ENCODE peak calls at places on chromosomes 12 and 14, in seven cellular contexts. O is activated CD8-positive, alpha-beta T cell treated with anti-CD3 and anti-CD28 coated beads for 36 hours; Q is fibroblast of lung; P is choroid plexus epithelial cell; M is psoas muscle; I is PC-3; L is NB4. D is an unnamed sample.

GRCh38 chr14:42140001-42140400 is 533.3 kb downstream of the LRFN5 start:
- DNase-seq in I (peak; percentile 40), M (no peak), P (peak; percentile 4), O (no peak), Q (peak; percentile 8), L (no peak), D (no peak)

GRCh38 chr14:80585506-80585835 is 356.1 kb downstream of the CEP128 start:
- DNase-seq in I (no peak), O (no peak), P (peak; percentile 41), M (no peak), Q (no peak), L (no peak), D (no peak)

GRCh38 chr12:7376196-7376595 is 67.8 kb downstream of the CD163L1 start:
- DNase-seq in O (no peak), M (no peak), Q (peak; percentile 12), L (no peak), P (peak; percentile 7), I (peak; percentile 17), D (no peak)

GRCh38 chr14:56271988-56272387 is 153.8 kb downstream of the PELI2 start:
- DNase-seq in I (peak; percentile 55), M (no peak), P (peak; percentile 31), L (no peak), Q (no peak), O (no peak), D (no peak)

GRCh38 chr14:95502381-95502950 is 14.0 kb downstream of the SYNE3 start:
- DNase-seq in I (no peak), Q (no peak), P (no peak), M (no peak), O (no peak), L (no peak), D (no peak)

GRCh38 chr12:123478762-123479161 is 20.8 kb downstream of the SNRNP35 start:
- DNase-seq in I (no peak), L (no peak), P (peak; percentile 42), Q (no peak), M (peak; percentile 92), O (no peak), D (no peak)

GRCh38 chr12:124621296-124621660 is 53.9 kb upstream of the NCOR2 start:
- DNase-seq in I (no peak), P (peak; percentile 44), M (peak; percentile 88), O (no peak), L (no peak), Q (peak; percentile 27), D (no peak)

GRCh38 chr12:80702889-80703605 is 4.4 kb upstream of the MYF6 start:
- DNase-seq in I (peak; percentile 65), M (no peak), P (peak; percentile 83), L (no peak), O (no peak), Q (peak; percentile 85), D (no peak)

GRCh38 chr12:56082382-56082781 is 2.4 kb downstream of the ERBB3 start:
- DNase-seq in O (no peak), L (no peak), Q (no peak), M (peak; percentile 15), P (no peak), I (no peak), D (no peak)

GRCh38 chr14:105484069-105484996 is 2.4 kb upstream of the CRIP1 start:
- DNase-seq in Q (no peak), I (no peak), O (peak; percentile 52), P (no peak), L (no peak), M (no peak), D (no peak)

GRCh38 chr14:105484997-105485393 is 1.7 kb upstream of the CRIP1 start:
- DNase-seq in I (no peak), M (no peak), P (no peak), L (no peak), O (no peak), Q (no peak), D (no peak)

GRCh38 chr14:105486974-105487448 is 325 bp downstream of the CRIP1 start:
- DNase-seq in Q (no peak), P (no peak), I (no peak), L (no peak), M (peak; percentile 86), O (peak; percentile 56), D (peak; percentile 61)

GRCh38 chr14:105486333-105486973 is at the start of gene CRIP1:
- DNase-seq in I (no peak), M (no peak), P (no peak), L (no peak), Q (no peak), O (peak; percentile 24), D (no peak)

GRCh38 chr14:105485720-105486332 is 860 bp upstream of the CRIP1 start:
- DNase-seq in I (peak; percentile 25), M (no peak), P (no peak), O (peak; percentile 61), Q (no peak), L (peak; percentile 75), D (peak; percentile 54)
- TF ChIP-seq CTCF in I (peak; percentile 45), M (peak; percentile 11), P (peak; percentile 44), O (no peak), Q (peak; percentile 32), L (peak; percentile 46), D (peak; percentile 64)

GRCh38 chr12:85955127-85955526 is 81.0 kb downstream of the NTS start:
- DNase-seq in Q (peak; percentile 42), L (no peak), I (peak; percentile 25), O (no peak), P (peak; percentile 41), M (no peak), D (no peak)
- TF ChIP-seq CTCF in Q (peak; percentile 10), L (no peak), I (peak; percentile 58), O (no peak), P (peak; percentile 46), M (no peak), D (no peak)

DNA sequence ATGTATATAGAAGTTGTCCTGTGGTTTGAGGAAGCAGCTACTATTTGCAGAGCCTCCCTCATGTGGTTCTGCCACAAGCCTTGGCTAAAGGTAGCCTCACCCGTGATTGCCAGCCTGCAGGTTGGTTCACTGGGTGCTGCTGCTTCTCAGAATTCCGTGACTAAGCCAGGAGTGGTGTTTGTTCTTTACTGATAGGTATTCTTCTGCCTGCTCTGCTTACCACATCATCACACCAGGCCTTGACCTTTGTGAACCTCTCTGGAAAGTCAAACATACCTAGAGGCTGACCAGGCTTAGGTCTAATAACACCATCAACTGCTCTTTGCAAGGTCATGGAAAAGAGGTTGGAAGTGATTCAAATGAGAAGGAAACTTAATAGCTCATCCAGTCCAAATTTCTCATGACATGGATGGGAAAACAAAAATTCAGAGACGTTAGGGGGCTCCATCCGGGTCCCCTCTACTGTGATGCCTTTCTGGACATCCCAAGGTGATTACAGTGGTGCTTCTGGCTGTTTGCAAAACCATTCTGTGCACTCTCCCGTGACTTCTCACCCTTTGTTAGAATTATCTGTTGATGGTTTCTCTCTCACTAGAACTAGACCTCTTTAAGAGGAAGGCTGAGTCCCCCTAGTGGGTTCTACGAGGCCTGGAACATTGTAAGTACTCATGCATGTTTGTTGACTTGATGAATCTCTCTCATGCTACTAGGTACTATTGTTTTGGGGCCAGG is 8.5 kb upstream of the SOCS2 start:
- DNase-seq in Q (peak; percentile 55), M (no peak), O (peak; percentile 14), I (peak; percentile 97), L (peak; percentile 31), P (peak; percentile 86), D (peak; percentile 34)
- TF ChIP-seq CTCF in Q (peak; percentile 52), M (no peak), O (no peak), I (peak; percentile 55), L (peak; percentile 19), P (peak; percentile 78), D (peak; percentile 40)

DNA sequence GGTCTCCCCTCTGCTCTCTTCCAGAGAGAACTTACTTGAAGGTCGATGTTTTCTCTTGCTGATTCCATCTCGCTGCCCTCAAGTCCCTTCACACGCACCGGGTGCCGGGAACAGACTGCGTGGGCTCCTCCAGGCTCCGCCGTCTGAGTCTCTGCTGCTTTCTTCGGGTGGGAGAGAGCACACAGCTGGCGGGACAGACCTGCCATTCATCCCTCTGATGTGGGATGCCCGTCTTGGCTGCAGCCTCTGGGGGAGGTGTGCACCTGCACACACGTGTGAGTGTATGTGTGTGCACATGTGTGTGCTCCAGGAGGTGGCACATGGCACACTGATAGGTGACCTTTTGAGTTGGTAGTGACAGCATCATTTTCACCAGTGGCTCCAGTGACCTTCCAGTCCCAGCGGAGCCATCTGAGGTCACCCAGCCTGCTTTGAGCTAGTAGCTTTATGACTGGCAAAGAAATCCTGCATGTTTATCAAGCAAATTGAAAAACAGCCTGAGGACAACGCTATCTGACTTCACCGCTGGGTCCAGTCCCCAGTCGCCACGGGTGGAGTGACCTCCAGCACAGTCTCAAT is at the start of gene NINJ2:
- DNase-seq in I (no peak), L (no peak), M (no peak), O (peak; percentile 52), P (no peak), Q (no peak), D (no peak)
- TF ChIP-seq CTCF in I (no peak), L (no peak), M (no peak), O (no peak), P (no peak), Q (no peak), D (no peak)

GRCh38 chr14:49306152-49306751 is 279.9 kb downstream of the RPS29 start:
- DNase-seq in Q (peak; percentile 33), L (peak; percentile 34), P (peak; percentile 13), O (no peak), I (peak; percentile 70), M (no peak), D (peak; percentile 18)
- TF ChIP-seq CTCF in Q (peak; percentile 48), L (peak; percentile 29), P (peak; percentile 34), O (peak; percentile 58), I (peak; percentile 80), M (peak; percentile 26), D (peak; percentile 41)

GRCh38 chr14:81931828-81932227 is 398.2 kb upstream of the SEL1L start:
- DNase-seq in M (no peak), L (no peak), I (no peak), Q (no peak), O (no peak), P (no peak), D (no peak)

DNA sequence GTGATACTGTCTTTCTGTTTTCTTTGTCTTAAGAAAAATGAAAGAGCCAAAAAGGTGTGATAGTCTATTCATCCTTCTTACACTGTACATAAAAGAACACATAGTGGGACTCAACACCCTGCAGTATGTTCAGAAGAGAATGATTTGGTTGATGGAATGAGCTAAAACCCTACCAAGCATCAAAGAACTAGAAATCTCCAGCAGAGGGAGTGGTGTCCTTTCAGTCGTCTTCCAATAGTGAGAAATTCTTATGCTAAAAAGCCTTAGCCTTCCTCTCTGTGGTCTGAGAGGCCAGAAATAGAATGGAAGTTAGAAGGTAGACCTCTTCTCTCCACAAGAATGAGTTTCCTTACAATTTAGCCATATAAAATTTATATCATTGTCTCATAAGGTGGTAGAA is 393.4 kb upstream of the SEL1L start:
- DNase-seq in L (peak; percentile 6), M (no peak), I (no peak), Q (no peak), O (no peak), P (no peak), D (no peak)
- TF ChIP-seq CTCF in L (peak; percentile 7), M (no peak), I (no peak), Q (no peak), O (no peak), P (no peak), D (no peak)

DNA sequence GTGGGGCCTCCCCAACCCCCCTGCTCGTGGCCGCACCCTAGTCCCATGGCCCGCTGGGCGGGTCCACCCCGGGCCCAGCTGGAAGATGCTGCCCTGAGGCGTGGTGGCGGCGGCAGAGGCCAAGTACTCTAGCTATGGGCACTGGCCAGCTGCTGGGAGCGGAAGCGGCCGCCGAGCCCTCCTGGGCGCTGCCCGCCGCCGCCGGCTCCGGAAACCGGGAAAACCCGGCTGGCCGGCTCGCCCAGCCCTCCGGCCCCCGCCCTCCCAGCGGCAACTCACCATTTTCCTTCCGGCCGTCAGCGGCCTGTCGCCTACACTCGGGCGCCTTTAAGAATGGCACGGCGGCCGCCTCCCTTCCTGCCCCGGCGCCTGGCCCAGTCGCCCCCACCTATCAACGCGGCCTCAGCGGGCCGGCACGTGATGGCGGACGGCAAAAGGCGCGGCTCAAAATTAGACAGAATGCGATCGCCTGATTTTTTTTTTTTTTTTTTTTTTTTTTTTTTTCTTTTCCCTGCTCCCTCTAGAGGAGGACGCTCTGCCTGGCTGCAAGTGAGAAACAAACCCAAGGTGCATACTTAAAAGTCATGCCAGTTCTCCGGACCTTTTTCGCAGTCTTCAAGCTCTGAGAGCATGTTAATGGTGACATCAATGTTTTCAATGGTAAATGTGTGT is at the start of gene GMFB:
- DNase-seq in P (peak; percentile 94), I (peak; percentile 99), O (peak; percentile 92), Q (peak; percentile 95), M (peak; percentile 97), L (peak; percentile 92), D (peak; percentile 93)
- TF ChIP-seq CTCF in P (peak; percentile 61), I (peak; percentile 68), O (peak; percentile 37), Q (peak; percentile 67), M (peak; percentile 38), L (peak; percentile 33), D (peak; percentile 25)